ENCODE peak calls at places on chromosome 21, in eight cellular contexts. W is LoVo; A is effector memory CD8-positive, alpha-beta T cell; Q is GM19239; T is activated naive CD4-positive, alpha-beta T cell; U is stimulated activated CD8-positive, alpha-beta memory T cell treated with anti-CD3 and anti-CD28 coated beads, Interleukin-4, amount 100 ng/mL, for 4 hours; S is body of pancreas; M is GM12864. H is an unnamed sample.

GRCh38 chr21:26849428-26850115 is 4.4 kb upstream of the ADAMTS1 start:
- DNase-seq in T (no peak), Q (no peak), A (no peak), W (peak; percentile 32), U (no peak), M (peak; percentile 1), S (peak; percentile 57), H (peak; percentile 82)

GRCh38 chr21:42733037-42733632 is 79.7 kb downstream of the PDE9A start:
- DNase-seq in W (no peak), M (no peak), T (no peak), U (no peak), S (no peak), A (no peak), Q (no peak), H (no peak)

GRCh38 chr21:44487831-44488230 is 32.5 kb downstream of the LRRC3 start:
- DNase-seq in M (no peak), Q (no peak), S (no peak), W (no peak), A (peak; percentile 30), U (no peak), T (peak; percentile 30), H (peak; percentile 53)

GRCh38 chr21:42818328-42818749 is 61.0 kb downstream of the WDR4 start:
- DNase-seq in A (peak; percentile 59), M (no peak), S (peak; percentile 65), T (peak; percentile 55), W (peak; percentile 71), U (peak; percentile 24), Q (no peak), H (peak; percentile 73)

GRCh38 chr21:16424331-16424749 is 694.6 kb downstream of the USP25 start:
- DNase-seq in M (no peak), U (no peak), Q (no peak), W (no peak), S (no peak), A (no peak), T (no peak), H (no peak)

GRCh38 chr21:34020005-34020847 is 53.2 kb upstream of the MRPS6 start:
- DNase-seq in Q (no peak), S (peak; percentile 31), M (peak; percentile 78), W (no peak), A (no peak), U (no peak), T (no peak), H (no peak)

GRCh38 chr21:28781602-28782274 is 210.9 kb downstream of the LTN1 start:
- DNase-seq in M (no peak), Q (no peak), A (no peak), W (no peak), S (no peak), T (no peak), U (no peak), H (peak; percentile 61)

GRCh38 chr21:28397040-28397439 is 595.6 kb downstream of the LTN1 start:
- DNase-seq in W (no peak), Q (no peak), U (no peak), T (no peak), M (no peak), A (no peak), S (no peak), H (no peak)

GRCh38 chr21:42245348-42246185 is 26.6 kb downstream of the ABCG1 start:
- DNase-seq in S (no peak), W (no peak), U (no peak), M (no peak), A (no peak), Q (no peak), T (no peak), H (no peak)

GRCh38 chr21:43681650-43682049 is 22.3 kb downstream of the RRP1B start:
- DNase-seq in W (no peak), S (no peak), U (no peak), Q (no peak), M (no peak), T (no peak), A (no peak), H (no peak)

GRCh38 chr21:38241029-38241740 is 15.6 kb upstream of the KCNJ15 start:
- DNase-seq in M (no peak), W (no peak), Q (no peak), T (no peak), S (peak; percentile 43), U (no peak), A (no peak), H (peak; percentile 88)

GRCh38 chr21:45859762-45860357 is 121.7 kb upstream of the COL6A1 start:
- DNase-seq in W (no peak), A (no peak), M (no peak), T (no peak), Q (no peak), S (no peak), U (no peak), H (no peak)

GRCh38 chr21:39633770-39634181 is 21.0 kb downstream of the B3GALT5 start:
- DNase-seq in U (no peak), A (no peak), M (no peak), Q (no peak), S (no peak), T (no peak), W (peak; percentile 90), H (peak; percentile 91)

GRCh38 chr21:41316641-41317392 is at the start of gene FAM3B:
- DNase-seq in S (peak; percentile 85), M (no peak), T (no peak), U (no peak), Q (no peak), W (no peak), A (no peak), H (no peak)

GRCh38 chr21:43315244-43316137 is 111.4 kb downstream of the SIK1 start:
- DNase-seq in W (no peak), S (no peak), A (peak; percentile 11), M (no peak), Q (no peak), T (peak; percentile 6), U (no peak), H (peak; percentile 34)

GRCh38 chr21:36647279-36648093 is 51.4 kb upstream of the SIM2 start:
- DNase-seq in U (no peak), W (peak; percentile 14), A (no peak), Q (no peak), T (no peak), S (no peak), M (no peak), H (no peak)

GRCh38 chr21:38821248-38821647 is 15.5 kb downstream of the ETS2 start:
- DNase-seq in A (no peak), W (no peak), T (no peak), Q (no peak), S (no peak), U (no peak), M (no peak), H (no peak)